ENCODE peak calls at places on chromosome 17, in nine cellular contexts. Y is stimulated activated CD4-positive, alpha-beta T cell treated with anti-CD3 and anti-CD28 coated beads, Interleukin-15, amount 100 ng/mL, for 48 hours; Q is spleen; B is NCI-H1092 treated with DMSO at 0.1 percent for 48 hours; M is HEK293T; N is ureter; W is stimulated activated naive CD8-positive, alpha-beta T cell treated with anti-CD3 and anti-CD28 coated beads, Interleukin-15, amount 100 ng/mL, for 72 hours; H is EL; L is heart right ventricle. V is an unnamed sample.

GRCh38 chr17:27457731-27458523 is 1.7 kb downstream of the KSR1 start:
- DNase-seq in B (peak), M (peak), N (no peak), L (no peak), Y (no peak), Q (no peak), H (peak), W (no peak), V (peak)

GRCh38 chr17:80219777-80220708 is at the start of the genes SGSH and SLC26A11:
- DNase-seq in L (peak), N (peak), B (peak), H (peak), Y (peak), Q (peak), W (peak), M (peak), V (no peak)

GRCh38 chr17:68733241-68734176 is 132.3 kb upstream of the FAM20A start:
- DNase-seq in Y (no peak), M (no peak), W (no peak), Q (no peak), B (no peak), N (no peak), L (peak), H (peak), V (peak)

GRCh38 chr17:6501359-6501758 is 55.0 kb downstream of the PITPNM3 start:
- DNase-seq in M (no peak), H (no peak), W (no peak), Y (no peak), L (no peak), B (no peak), Q (no peak), N (no peak), V (no peak)

GRCh38 chr17:13484020-13484419 is 117.7 kb downstream of the HS3ST3A1 start:
- DNase-seq in M (no peak), W (no peak), B (no peak), L (no peak), Y (no peak), Q (no peak), N (no peak), H (peak), V (no peak)

GRCh38 chr17:42891539-42892152 is 9.0 kb upstream of the G6PC1 start:
- DNase-seq in H (no peak), Y (no peak), B (peak), M (peak), Q (no peak), L (peak), W (no peak), N (no peak), V (no peak)

GRCh38 chr17:17866425-17866824 is 29.6 kb upstream of the SREBF1 start:
- DNase-seq in W (no peak), L (no peak), M (no peak), Y (no peak), B (no peak), N (no peak), H (no peak), Q (no peak), V (no peak)

GRCh38 chr17:36731091-36731490 is 129.7 kb downstream of the MRM1 start:
- DNase-seq in N (no peak), B (peak), Y (no peak), W (no peak), Q (no peak), L (no peak), M (no peak), H (no peak), V (no peak)

GRCh38 chr17:19365499-19365817 is 2.9 kb upstream of the B9D1 start:
- DNase-seq in M (no peak), H (no peak), L (no peak), N (no peak), Q (no peak), Y (no peak), W (no peak), B (no peak), V (no peak)

GRCh38 chr17:37089998-37090397 is 141.2 kb downstream of the AATF start:
- DNase-seq in L (no peak), Y (peak), B (no peak), W (peak), H (no peak), Q (no peak), N (no peak), M (no peak), V (no peak)

GRCh38 chr17:17545031-17545820 is 46.3 kb downstream of the PEMT start:
- DNase-seq in Y (no peak), B (no peak), N (no peak), Q (no peak), H (peak), M (no peak), L (no peak), W (no peak), V (no peak)

GRCh38 chr17:57634713-57635465 is 110.2 kb downstream of the CCDC182 start:
- DNase-seq in B (no peak), M (no peak), Y (no peak), H (peak), Q (peak), N (no peak), L (no peak), W (no peak), V (no peak)

GRCh38 chr17:52383493-52384100 is 225.1 kb upstream of the CA10 start:
- DNase-seq in M (peak), W (peak), B (peak), Q (no peak), H (peak), N (peak), L (peak), Y (no peak), V (peak)

GRCh38 chr17:78394209-78394608 is 15.8 kb downstream of the PGS1 start:
- DNase-seq in B (peak), N (no peak), Q (no peak), W (no peak), Y (no peak), M (no peak), H (no peak), L (no peak), V (no peak)

GRCh38 chr17:50358177-50358576 is 12.3 kb downstream of the XYLT2 start:
- DNase-seq in M (no peak), B (no peak), Q (no peak), H (no peak), Y (no peak), N (no peak), W (no peak), L (no peak), V (no peak)

GRCh38 chr17:15341385-15341849 is at the start of gene TEKT3:
- DNase-seq in L (peak), B (peak), N (peak), M (peak), Y (no peak), W (peak), H (peak), Q (peak), V (no peak)

GRCh38 chr17:38444151-38444550 is 15.9 kb downstream of the ARHGAP23 start:
- DNase-seq in M (peak), Q (peak), L (peak), W (peak), H (peak), Y (peak), N (peak), B (peak), V (no peak)

GRCh38 chr17:42275527-42276358 is 448 bp downstream of the STAT5B start:
- DNase-seq in N (no peak), M (peak), Y (no peak), W (peak), Q (peak), B (peak), H (peak), L (no peak), V (no peak)

GRCh38 chr17:75737133-75737962 is 16.1 kb downstream of the ITGB4 start:
- DNase-seq in M (no peak), B (no peak), W (no peak), Q (no peak), N (no peak), L (no peak), H (no peak), Y (no peak), V (no peak)

GRCh38 chr17:27485711-27486495 is 29.7 kb downstream of the KSR1 start:
- DNase-seq in W (no peak), L (no peak), M (no peak), B (no peak), H (no peak), Y (no peak), Q (no peak), N (no peak), V (no peak)

GRCh38 chr17:62994931-62995330 is 28.9 kb downstream of the TANC2 start:
- DNase-seq in Y (no peak), H (no peak), L (no peak), N (no peak), B (no peak), W (no peak), Q (no peak), M (no peak), V (no peak)

GRCh38 chr17:78197147-78197830 is 10.1 kb downstream of the AFMID start:
- DNase-seq in M (no peak), W (no peak), H (no peak), N (no peak), B (peak), L (no peak), Y (no peak), Q (no peak), V (no peak)

GRCh38 chr17:78888911-78889496 is 14.0 kb downstream of the CEP295NL start:
- DNase-seq in W (no peak), N (no peak), B (no peak), L (no peak), Y (no peak), Q (no peak), M (no peak), H (no peak), V (no peak)

GRCh38 chr17:8021565-8022357 is 17.1 kb upstream of the ALOX15B start:
- DNase-seq in H (no peak), Q (peak), Y (no peak), N (no peak), B (no peak), L (no peak), M (no peak), W (no peak), V (no peak)

GRCh38 chr17:57603978-57604377 is 141.1 kb downstream of the CCDC182 start:
- DNase-seq in N (no peak), L (no peak), W (peak), H (no peak), M (no peak), B (no peak), Y (peak), Q (peak), V (no peak)

GRCh38 chr17:79622776-79623175 is 11.9 kb upstream of the RBFOX3 start:
- DNase-seq in W (no peak), B (no peak), Y (no peak), H (no peak), Q (peak), L (peak), N (peak), M (no peak), V (no peak)

GRCh38 chr17:75720656-75721462 is at the start of gene ITGB4:
- DNase-seq in M (peak), B (no peak), H (peak), Y (peak), N (peak), W (peak), L (no peak), Q (peak), V (no peak)

GRCh38 chr17:80101946-80102706 is 745 bp downstream of the GAA start:
- DNase-seq in L (no peak), Q (peak), N (no peak), M (peak), H (peak), W (no peak), Y (no peak), B (no peak), V (no peak)